ENCODE peak calls at places on chromosomes 4 and X, in four cellular contexts. O, G, Z and Y are unnamed samples.
A peak's percentile ranks its signal among the peaks of the same experiment; 100 is the strongest.

GRCh38 chr4:4457803-4458550 is 71.1 kb downstream of the NSG1 start:
- DNase-seq in G (no peak), O (no peak), Z (no peak), Y (no peak)

GRCh38 chr4:55214172-55214571 is 88.8 kb upstream of the KDR start:
- DNase-seq in Z (no peak), O (no peak), G (no peak), Y (no peak)

GRCh38 chr4:53586121-53586816 is 5.0 kb downstream of the LNX1 start:
- DNase-seq in O (no peak), G (no peak), Z (no peak), Y (no peak)

GRCh38 chr4:62232755-62233280 is 1032.7 kb downstream of the ADGRL3 start:
- DNase-seq in Z (no peak), G (no peak), O (no peak), Y (no peak)

GRCh38 chrX:129655547-129656248 is 942 bp upstream of the APLN start:
- DNase-seq in G (no peak), Z (no peak), O (peak; percentile 29), Y (no peak)

GRCh38 chrX:75038925-75039324 is 113.7 kb upstream of the NEXMIF start:
- DNase-seq in Z (no peak), O (peak; percentile 11), G (peak; percentile 10), Y (peak; percentile 12)

GRCh38 chr4:100420571-100420970 is 97.3 kb downstream of the EMCN start:
- DNase-seq in O (no peak), G (no peak), Z (no peak), Y (no peak)

GRCh38 chr4:1345905-1346780 is 865 bp upstream of the UVSSA start:
- DNase-seq in O (peak; percentile 63), Z (peak; percentile 63), G (peak; percentile 34), Y (peak; percentile 24)

GRCh38 chr4:155008389-155008788 is 200.0 kb upstream of the NPY2R start:
- DNase-seq in G (no peak), Z (no peak), O (no peak), Y (no peak)

GRCh38 chr4:108651068-108651794 is 832 bp downstream of the OSTC start:
- DNase-seq in Z (peak; percentile 46), G (peak; percentile 60), O (no peak), Y (peak; percentile 18)

GRCh38 chr4:6755088-6755753 is 27.3 kb upstream of the KIAA0232 start:
- DNase-seq in G (peak; percentile 92), O (no peak), Z (no peak), Y (no peak)

GRCh38 chrX:115362334-115363095 is 73.0 kb downstream of the LUZP4 start:
- DNase-seq in Z (no peak), O (no peak), G (no peak), Y (no peak)

GRCh38 chr4:912548-913279 is 19.4 kb downstream of the GAK start:
- DNase-seq in O (no peak), G (no peak), Z (no peak), Y (no peak)

GRCh38 chrX:28922106-28922505 is 334.9 kb downstream of the IL1RAPL1 start:
- DNase-seq in Z (no peak), O (no peak), G (no peak), Y (no peak)

GRCh38 chr4:109574443-109574850 is 14.4 kb downstream of the MCUB start:
- DNase-seq in Z (peak; percentile 35), O (no peak), G (peak; percentile 42), Y (peak; percentile 26)

GRCh38 chr4:153257966-153258365 is 53.7 kb downstream of the TRIM2 start:
- DNase-seq in O (peak; percentile 49), Z (no peak), G (no peak), Y (no peak)
- TF ChIP-seq NR3C1 in O (no peak), Z (no peak), G (no peak), Y (no peak)

GRCh38 chr4:77332696-77333270 is 175.8 kb downstream of the CCNG2 start:
- DNase-seq in G (no peak), O (no peak), Z (no peak), Y (peak; percentile 16)
- TF ChIP-seq NR3C1 in G (no peak), O (no peak), Z (no peak), Y (no peak)

GRCh38 chr4:128591482-128591881 is 218.0 kb upstream of the JADE1 start:
- DNase-seq in O (no peak), Z (no peak), G (no peak), Y (no peak)
- TF ChIP-seq NR3C1 in O (no peak), Z (no peak), G (no peak), Y (no peak)

GRCh38 chrX:103756736-103757135 is 19.9 kb upstream of the PLP1 start:
- DNase-seq in Z (no peak), G (no peak), O (no peak), Y (no peak)
- TF ChIP-seq NR3C1 in Z (no peak), G (no peak), O (no peak), Y (no peak)

GRCh38 chr4:151204925-151205524 is 71.9 kb upstream of the PRSS48 start:
- DNase-seq in G (peak; percentile 97), O (no peak), Z (no peak), Y (peak; percentile 59)
- TF ChIP-seq NR3C1 in G (no peak), O (no peak), Z (no peak), Y (no peak)